ENCODE peak calls at places on chromosomes 3 and 15, in five cellular contexts. W, D, Y, N and H are unnamed samples.

GRCh38 chr15:92900712-92901052 is 558 bp downstream of the CHD2 start:
- DNase-seq in Y (no peak), W (no peak), N (no peak), D (no peak), H (no peak)

GRCh38 chr3:195113074-195113473 is 157.9 kb downstream of the XXYLT1 start:
- DNase-seq in N (no peak), Y (no peak), W (peak; percentile 59), D (no peak), H (no peak)

GRCh38 chr3:64368163-64369025 is 143.1 kb upstream of the PRICKLE2 start:
- DNase-seq in D (no peak), Y (no peak), N (peak; percentile 20), W (no peak), H (no peak)

GRCh38 chr15:99114511-99115299 is 9.8 kb downstream of the SYNM start:
- DNase-seq in Y (no peak), D (peak; percentile 60), N (no peak), W (peak; percentile 93), H (no peak)

GRCh38 chr3:152646004-152646403 is 188.9 kb upstream of the P2RY1 start:
- DNase-seq in W (no peak), N (no peak), Y (no peak), D (no peak), H (no peak)

GRCh38 chr3:101939391-101939790 is 90.1 kb downstream of the NFKBIZ start:
- DNase-seq in W (no peak), N (no peak), Y (no peak), D (no peak), H (no peak)

GRCh38 chr3:172836390-172836997 is 86.0 kb downstream of the ECT2 start:
- DNase-seq in D (no peak), Y (peak; percentile 38), W (no peak), N (no peak), H (no peak)

GRCh38 chr3:177237206-177237605 is 39.9 kb upstream of the TBL1XR1 start:
- DNase-seq in D (no peak), W (no peak), Y (no peak), N (no peak), H (no peak)

GRCh38 chr3:43686700-43687498 is 3.8 kb upstream of the ABHD5 start:
- DNase-seq in W (no peak), N (no peak), D (no peak), Y (no peak), H (no peak)

GRCh38 chr15:63054985-63055384 is 12.4 kb downstream of the TPM1 start:
- DNase-seq in N (no peak), W (no peak), D (no peak), Y (no peak), H (no peak)

GRCh38 chr3:157447026-157447694 is 10.5 kb downstream of the PTX3 start:
- DNase-seq in D (no peak), W (no peak), N (no peak), Y (peak; percentile 60), H (no peak)

GRCh38 chr15:23642413-23643044 is 5.1 kb downstream of the MAGEL2 start:
- DNase-seq in Y (peak; percentile 46), N (no peak), W (peak; percentile 70), D (no peak), H (peak; percentile 68)

GRCh38 chr15:83092309-83092976 is 15.0 kb upstream of the TM6SF1 start:
- DNase-seq in W (peak; percentile 73), Y (peak; percentile 26), N (no peak), D (no peak), H (no peak)

GRCh38 chr15:83747050-83747717 is 93.3 kb downstream of the ADAMTSL3 start:
- DNase-seq in W (peak; percentile 87), Y (no peak), D (no peak), N (no peak), H (no peak)

GRCh38 chr3:31701286-31701685 is 168.6 kb downstream of the STT3B start:
- DNase-seq in W (no peak), D (no peak), N (no peak), Y (no peak), H (no peak)

GRCh38 chr3:99862208-99862607 is 44.5 kb downstream of the CMSS1 start:
- DNase-seq in W (no peak), D (no peak), Y (peak; percentile 86), N (no peak), H (no peak)

GRCh38 chr3:48661501-48662139 is 1.1 kb downstream of the CELSR3 start:
- DNase-seq in W (peak; percentile 80), N (peak; percentile 72), Y (peak; percentile 9), D (no peak), H (peak; percentile 95)

GRCh38 chr15:68640791-68641331 is 62.1 kb downstream of the CORO2B start:
- DNase-seq in D (peak; percentile 81), W (peak; percentile 65), Y (no peak), N (no peak), H (no peak)

GRCh38 chr3:128999104-128999503 is 2.0 kb upstream of the EFCC1 start:
- DNase-seq in D (no peak), Y (no peak), N (no peak), W (no peak), H (no peak)

GRCh38 chr15:45276851-45277250 is 24.8 kb downstream of the SLC28A2 start:
- DNase-seq in Y (peak; percentile 48), D (no peak), W (no peak), N (no peak), H (no peak)

GRCh38 chr3:60594025-60594424 is 657.2 kb downstream of the FHIT start:
- DNase-seq in W (peak; percentile 91), N (no peak), Y (no peak), D (peak; percentile 83), H (peak; percentile 51)

DNA sequence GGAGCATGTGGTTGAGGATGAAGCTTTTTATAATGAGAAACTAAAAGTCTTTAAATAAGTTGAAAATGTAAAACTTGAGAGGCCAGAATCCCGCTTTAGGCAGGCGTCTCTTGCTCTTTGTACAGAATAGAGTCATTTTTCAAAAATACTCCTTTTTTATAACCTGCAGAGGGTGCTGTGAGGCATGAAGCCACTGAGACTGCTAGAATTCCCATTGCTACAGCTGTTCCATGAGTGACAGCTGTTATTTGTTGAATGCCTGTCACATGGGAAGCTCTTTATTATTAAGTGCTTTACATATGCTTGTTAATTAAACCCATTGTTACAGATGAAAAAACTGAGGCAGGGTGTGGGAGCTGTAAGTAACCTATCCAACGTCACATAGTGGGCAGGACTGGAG is 18.5 kb downstream of the MINAR1 start:
- DNase-seq in N (no peak), D (no peak), W (no peak), Y (no peak), H (no peak)
- TF ChIP-seq CTCF in N (peak; percentile 38), D (no peak), W (no peak), Y (peak; percentile 56), H (no peak)

DNA sequence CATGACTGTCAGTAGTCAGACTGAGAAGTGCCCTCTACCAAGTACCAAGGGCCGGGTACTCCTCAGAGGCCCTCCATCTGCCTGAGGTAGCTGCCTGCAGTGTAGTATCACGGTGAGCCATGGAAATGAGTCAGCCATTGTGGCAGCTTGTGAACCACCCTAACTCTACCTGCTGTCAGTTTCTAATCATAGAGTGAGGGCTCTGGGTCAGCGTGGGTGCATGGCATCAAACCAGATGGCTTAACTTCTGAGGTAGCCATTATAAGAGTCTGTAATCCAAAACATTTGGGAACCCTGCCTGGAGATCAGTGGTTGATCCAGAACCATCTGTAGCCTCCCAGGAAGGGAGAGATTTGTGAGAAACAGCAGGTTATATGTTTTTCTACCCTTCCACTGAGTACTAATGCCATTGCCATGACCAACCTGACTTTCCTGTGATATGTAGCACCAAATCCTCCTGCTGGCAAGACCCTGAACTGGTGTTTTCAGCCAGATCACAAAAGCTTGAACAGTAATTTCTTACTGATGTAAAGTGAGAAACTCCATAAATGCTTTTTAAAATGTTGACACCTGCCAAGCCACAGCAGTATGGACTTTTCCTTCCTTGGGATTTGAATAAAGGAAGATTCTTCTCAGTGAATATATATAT is 38.9 kb downstream of the ABHD2 start:
- DNase-seq in N (no peak), D (no peak), W (no peak), Y (no peak), H (no peak)
- TF ChIP-seq CTCF in N (no peak), D (no peak), W (no peak), Y (peak; percentile 55), H (no peak)

DNA sequence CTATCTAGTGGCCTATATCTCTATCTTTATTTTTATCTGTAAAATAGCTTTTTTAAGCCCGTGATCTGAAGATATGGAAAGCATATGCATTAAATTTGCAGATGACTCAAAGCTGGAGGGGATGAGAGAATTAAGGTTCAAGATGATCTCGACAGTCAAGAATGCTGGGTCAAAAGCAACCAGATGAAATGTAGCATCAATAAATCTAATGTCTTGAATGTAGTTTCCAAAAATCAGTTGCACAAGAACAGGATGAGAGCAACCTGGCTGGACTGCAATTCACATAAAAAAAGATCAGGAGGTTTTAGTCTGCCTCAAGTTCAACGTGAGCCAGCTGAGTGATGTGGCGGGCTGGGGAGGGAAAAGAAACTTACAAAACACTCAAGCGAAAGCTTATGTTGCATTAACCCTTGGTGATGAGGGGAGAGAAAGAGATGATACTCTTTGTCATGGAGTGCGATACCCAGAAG is 221.3 kb upstream of the TLE3 start:
- DNase-seq in N (no peak), W (peak; percentile 94), Y (peak; percentile 69), D (peak; percentile 18), H (no peak)
- TF ChIP-seq CTCF in N (no peak), W (no peak), Y (no peak), D (no peak), H (no peak)

GRCh38 chr3:196837819-196838420 is 29.8 kb upstream of the SENP5 start:
- DNase-seq in N (no peak), D (no peak), W (peak; percentile 71), Y (peak; percentile 45), H (no peak)
- TF ChIP-seq CTCF in N (peak; percentile 63), D (peak; percentile 31), W (peak; percentile 48), Y (peak; percentile 89), H (peak; percentile 20)

GRCh38 chr3:115658337-115659181 is 35.2 kb downstream of the GAP43 start:
- DNase-seq in Y (peak; percentile 54), N (peak; percentile 64), D (peak; percentile 38), W (peak; percentile 90), H (peak; percentile 77)
- TF ChIP-seq CTCF in Y (peak; percentile 11), N (no peak), D (no peak), W (no peak), H (no peak)

DNA sequence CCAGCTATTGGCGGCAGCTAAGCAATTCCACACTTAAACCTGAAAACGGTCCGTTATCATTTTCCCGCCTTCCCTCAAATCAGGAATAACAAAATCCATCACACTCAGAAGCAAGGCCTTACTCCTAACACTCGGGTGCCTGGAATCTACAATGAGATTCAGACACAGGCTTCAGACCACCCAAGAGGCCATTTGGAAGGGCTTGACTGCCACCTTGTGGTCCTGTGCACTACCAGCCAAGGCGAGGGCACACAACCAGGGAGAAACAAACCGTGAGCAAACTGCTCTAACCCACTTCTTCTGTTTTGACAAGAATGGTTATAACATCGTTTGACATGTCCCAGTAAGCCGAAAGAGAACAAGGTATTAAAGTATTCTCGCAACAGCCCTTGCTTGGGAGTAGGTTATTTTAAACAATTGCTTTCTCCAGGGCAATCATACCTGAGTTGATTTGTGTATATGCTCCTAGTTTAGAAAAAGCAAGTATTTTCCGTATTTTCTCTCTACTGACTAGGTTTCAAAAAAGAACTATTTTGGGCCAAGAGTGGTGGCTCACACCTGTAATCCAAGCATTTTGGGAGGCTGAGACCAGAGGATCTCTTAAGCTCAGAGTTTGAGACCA is 40.1 kb upstream of the TAFA4 start:
- DNase-seq in Y (peak; percentile 55), W (peak; percentile 67), N (peak; percentile 66), D (no peak), H (peak; percentile 64)
- TF ChIP-seq CTCF in Y (peak; percentile 85), W (peak; percentile 26), N (peak; percentile 93), D (peak; percentile 24), H (peak; percentile 52)